ENCODE peak calls at places on chromosomes 11 and 22, in four cellular contexts. R is GM12891, Z is K562, G is GM12878. E is an unnamed sample.

GRCh38 chr22:22452211-22452610 is 56.3 kb downstream of the ZNF280B start:
- DNase-seq in G (no peak), R (no peak), Z (no peak), E (no peak)

GRCh38 chr22:47171441-47172221 is 409.2 kb downstream of the TBC1D22A start:
- DNase-seq in Z (no peak), R (no peak), G (no peak), E (no peak)

GRCh38 chr11:61955031-61955415 is 4.9 kb downstream of the BEST1 start:
- DNase-seq in R (no peak), G (no peak), Z (no peak), E (peak; percentile 91)

GRCh38 chr11:35362571-35362980 is 56.8 kb downstream of the SLC1A2 start:
- DNase-seq in R (no peak), Z (no peak), G (no peak), E (no peak)

GRCh38 chr11:28464252-28464867 is 356.2 kb downstream of the METTL15 start:
- DNase-seq in R (no peak), Z (no peak), G (no peak), E (no peak)

GRCh38 chr22:21003782-21004181 is 1.9 kb upstream of the THAP7 start:
- DNase-seq in G (no peak), R (no peak), Z (no peak), E (no peak)

GRCh38 chr11:114166897-114167323 is 107.4 kb downstream of the ZBTB16 start:
- DNase-seq in R (no peak), Z (no peak), G (no peak), E (no peak)

GRCh38 chr11:761526-762108 is 14.4 kb downstream of the TALDO1 start:
- DNase-seq in R (no peak), G (no peak), Z (no peak), E (no peak)

GRCh38 chr11:1220941-1221721 is 1.7 kb upstream of the MUC5B start:
- DNase-seq in G (no peak), R (no peak), Z (no peak), E (no peak)

GRCh38 chr22:33922268-33922667 is 2.0 kb upstream of the LARGE1 start:
- DNase-seq in Z (no peak), R (no peak), G (no peak), E (no peak)

DNA sequence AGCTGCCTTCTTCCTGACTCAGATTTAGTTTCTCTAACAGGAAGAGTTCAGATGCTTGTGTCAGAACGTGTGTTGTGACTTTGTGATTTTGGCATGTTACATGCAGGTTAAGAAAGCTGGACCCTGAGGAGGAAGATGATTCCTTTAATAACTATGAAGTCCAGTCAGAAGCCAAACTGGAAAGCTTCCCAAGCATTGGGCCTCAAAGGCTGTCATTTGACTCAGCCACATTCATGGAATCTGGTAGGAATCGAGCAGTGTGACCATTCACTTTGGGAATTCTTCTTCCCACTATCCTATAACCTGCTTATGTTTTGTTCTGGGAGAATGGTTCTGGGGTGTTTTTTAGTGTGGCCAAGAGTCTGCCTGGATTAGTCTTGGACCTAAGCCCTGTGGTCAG is 48.0 kb downstream of the CABIN1 start:
- DNase-seq in R (no peak), G (no peak), Z (no peak), E (no peak)
- TF ChIP-seq SPI1 in R (no peak), G (no peak), Z (no peak), E (no peak)

GRCh38 chr11:73556966-73557365 is 40.9 kb downstream of the FAM168A start:
- DNase-seq in Z (no peak), G (no peak), R (no peak), E (no peak)
- TF ChIP-seq SPI1 in Z (no peak), G (no peak), R (no peak), E (no peak)

DNA sequence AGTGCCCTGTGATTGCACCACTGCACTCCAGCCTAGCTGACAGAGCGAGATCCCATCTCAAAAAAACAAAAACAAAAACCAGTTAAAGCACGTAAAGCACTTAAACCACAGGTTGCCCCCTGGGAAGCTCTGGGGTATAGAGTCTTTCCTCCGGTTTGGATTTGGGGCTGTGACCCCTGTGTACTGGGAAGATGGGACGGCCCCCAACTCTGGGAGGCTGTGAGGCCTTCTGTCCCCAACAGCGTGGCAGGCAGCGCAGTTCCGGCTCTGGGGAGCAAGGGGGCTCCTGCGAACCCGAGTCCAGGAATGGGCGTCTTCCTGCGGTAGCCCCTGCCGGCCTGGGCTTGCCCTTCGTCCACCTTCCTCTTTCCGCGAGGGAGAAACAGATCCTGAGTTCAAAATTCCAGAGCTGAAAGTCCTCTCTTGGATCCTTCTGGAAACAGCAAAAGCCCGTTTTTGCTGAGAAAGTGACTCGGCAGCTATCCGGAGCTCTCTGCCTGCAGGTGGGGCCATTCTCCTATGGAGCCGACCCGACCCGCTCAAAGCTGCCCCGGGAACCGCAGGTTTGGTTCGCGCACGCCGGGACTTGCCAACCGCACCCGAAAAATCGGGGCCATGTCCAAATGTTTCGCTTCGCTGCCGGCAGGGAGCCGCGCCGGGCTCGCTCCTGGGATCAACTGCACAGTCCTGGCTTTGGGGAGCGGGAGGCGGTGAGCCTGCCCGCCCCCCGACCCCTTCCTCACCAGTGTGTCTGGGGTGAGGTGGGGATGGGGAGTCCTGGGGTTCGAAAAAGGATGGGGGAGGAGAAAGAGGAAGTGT is 36.3 kb upstream of the POLA2 start:
- DNase-seq in Z (peak; percentile 80), G (no peak), R (peak; percentile 69), E (peak; percentile 49)
- TF ChIP-seq SPI1 in Z (peak; percentile 16), G (peak; percentile 76), R (peak; percentile 77), E (peak; percentile 93)

GRCh38 chr22:40178417-40179409 is 988 bp downstream of the TNRC6B start:
- DNase-seq in G (no peak), R (no peak), Z (no peak), E (peak; percentile 59)
- TF ChIP-seq SPI1 in G (no peak), R (no peak), Z (no peak), E (no peak)